ENCODE peak calls at places on chromosomes 11 and 22, in nine cellular contexts. A, V, M, E, S, L, G, X and O are unnamed samples.

GRCh38 chr11:3880724-3881123 is 25.3 kb downstream of the STIM1 start:
- DNase-seq in S (no peak), M (no peak), G (no peak), A (no peak), V (no peak), L (no peak), X (no peak), E (no peak), O (no peak)

GRCh38 chr22:40024201-40025061 is 29.7 kb downstream of the FAM83F start:
- DNase-seq in E (peak), V (peak), A (peak), M (peak), L (peak), S (peak), G (peak), X (peak), O (peak)

GRCh38 chr22:38966379-38966700 is 8.9 kb downstream of the APOBEC3A start:
- DNase-seq in G (no peak), E (no peak), L (no peak), V (no peak), A (no peak), M (no peak), X (no peak), S (no peak), O (no peak)

GRCh38 chr11:57460756-57461749 is 725 bp downstream of the RTN4RL2 start:
- DNase-seq in G (peak), L (no peak), S (peak), E (peak), A (no peak), X (peak), M (no peak), V (no peak), O (no peak)

GRCh38 chr22:39138357-39138997 is 14.0 kb downstream of the CBX7 start:
- DNase-seq in X (peak), M (no peak), S (peak), L (no peak), E (no peak), G (peak), V (peak), A (no peak), O (no peak)

GRCh38 chr11:8732748-8733241 is 50.2 kb downstream of the RPL27A start:
- DNase-seq in V (peak), M (peak), A (peak), G (peak), E (peak), X (no peak), S (peak), L (peak), O (no peak)

GRCh38 chr11:11620251-11620965 is 1.4 kb downstream of the GALNT18 start:
- DNase-seq in A (peak), E (peak), X (peak), M (peak), G (peak), S (peak), L (peak), V (peak), O (peak)

GRCh38 chr22:35663371-35663770 is 15.1 kb downstream of the APOL6 start:
- DNase-seq in L (no peak), S (no peak), V (no peak), G (no peak), X (no peak), E (no peak), A (no peak), M (no peak), O (no peak)

GRCh38 chr11:114346709-114347141 is 50.5 kb downstream of the NNMT start:
- DNase-seq in E (no peak), S (no peak), M (no peak), G (no peak), A (no peak), L (no peak), X (no peak), V (no peak), O (no peak)

GRCh38 chr11:92859290-92859689 is 110.2 kb upstream of the MTNR1B start:
- DNase-seq in E (peak), A (no peak), M (no peak), L (no peak), X (no peak), G (no peak), V (no peak), S (no peak), O (no peak)

GRCh38 chr22:28351585-28351984 is 328.1 kb downstream of the TTC28 start:
- DNase-seq in A (no peak), M (no peak), X (no peak), V (no peak), G (no peak), L (no peak), S (no peak), E (no peak), O (no peak)

GRCh38 chr11:63838150-63838681 is 694 bp upstream of the MARK2 start:
- DNase-seq in S (no peak), E (no peak), L (no peak), M (peak), X (no peak), V (no peak), G (peak), A (peak), O (no peak)

GRCh38 chr11:87137711-87138110 is 100.0 kb downstream of the TMEM135 start:
- DNase-seq in M (no peak), V (no peak), S (no peak), X (no peak), L (no peak), G (no peak), E (no peak), A (no peak), O (no peak)

GRCh38 chr11:113593698-113594308 is 112.3 kb downstream of the TMPRSS5 start:
- DNase-seq in G (no peak), S (no peak), M (no peak), X (no peak), E (no peak), V (no peak), A (no peak), L (no peak), O (no peak)

GRCh38 chr22:29720824-29721323 is 1.1 kb downstream of the CABP7 start:
- DNase-seq in E (no peak), V (no peak), G (no peak), X (no peak), M (no peak), L (no peak), A (no peak), S (no peak), O (no peak)

GRCh38 chr22:27314276-27314807 is 487.2 kb downstream of the MN1 start:
- DNase-seq in V (no peak), X (no peak), S (no peak), E (no peak), A (no peak), G (no peak), L (no peak), M (no peak), O (no peak)

GRCh38 chr22:26669060-26669481 is 11.7 kb downstream of the MIAT start:
- DNase-seq in G (peak), E (no peak), S (peak), X (peak), L (no peak), V (no peak), A (no peak), M (no peak), O (peak)

DNA sequence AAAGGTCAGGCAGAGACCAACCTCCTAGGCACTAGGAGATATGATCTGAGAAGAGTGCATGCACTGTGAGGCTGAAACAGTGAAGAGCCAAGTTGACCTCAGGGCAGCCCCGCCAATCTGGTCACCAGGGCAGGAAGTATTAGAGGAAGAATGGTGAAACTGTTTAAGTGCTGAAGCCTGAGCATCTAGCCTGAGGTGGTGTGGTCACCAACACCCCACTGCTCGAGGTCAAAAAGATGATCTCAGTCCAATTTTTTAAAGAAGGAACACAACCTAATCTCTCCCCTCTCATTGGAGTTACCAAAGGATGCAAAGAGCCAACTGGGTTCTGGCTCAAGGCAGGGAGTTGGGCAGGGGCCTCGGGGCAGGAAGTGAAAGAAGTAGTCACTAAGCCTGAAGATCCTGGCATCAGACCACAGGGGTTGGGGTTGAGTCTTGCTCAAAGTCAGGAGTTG is 4.0 kb downstream of the APBB1 start:
- DNase-seq in S (no peak), G (no peak), A (no peak), X (no peak), L (no peak), M (no peak), E (no peak), V (no peak), O (no peak)
- H3K4me3 ChIP-seq in S (no peak), G (no peak), A (no peak), X (no peak), L (no peak), M (no peak), E (no peak), V (no peak), O (no peak)

GRCh38 chr11:19597876-19598275 is 114.8 kb upstream of the NAV2 start:
- DNase-seq in M (no peak), X (no peak), S (peak), A (no peak), L (no peak), V (no peak), E (no peak), G (no peak), O (no peak)
- H3K27ac ChIP-seq in M (no peak), X (no peak), S (no peak), A (no peak), L (peak), V (peak), E (no peak), G (no peak), O (no peak)

DNA sequence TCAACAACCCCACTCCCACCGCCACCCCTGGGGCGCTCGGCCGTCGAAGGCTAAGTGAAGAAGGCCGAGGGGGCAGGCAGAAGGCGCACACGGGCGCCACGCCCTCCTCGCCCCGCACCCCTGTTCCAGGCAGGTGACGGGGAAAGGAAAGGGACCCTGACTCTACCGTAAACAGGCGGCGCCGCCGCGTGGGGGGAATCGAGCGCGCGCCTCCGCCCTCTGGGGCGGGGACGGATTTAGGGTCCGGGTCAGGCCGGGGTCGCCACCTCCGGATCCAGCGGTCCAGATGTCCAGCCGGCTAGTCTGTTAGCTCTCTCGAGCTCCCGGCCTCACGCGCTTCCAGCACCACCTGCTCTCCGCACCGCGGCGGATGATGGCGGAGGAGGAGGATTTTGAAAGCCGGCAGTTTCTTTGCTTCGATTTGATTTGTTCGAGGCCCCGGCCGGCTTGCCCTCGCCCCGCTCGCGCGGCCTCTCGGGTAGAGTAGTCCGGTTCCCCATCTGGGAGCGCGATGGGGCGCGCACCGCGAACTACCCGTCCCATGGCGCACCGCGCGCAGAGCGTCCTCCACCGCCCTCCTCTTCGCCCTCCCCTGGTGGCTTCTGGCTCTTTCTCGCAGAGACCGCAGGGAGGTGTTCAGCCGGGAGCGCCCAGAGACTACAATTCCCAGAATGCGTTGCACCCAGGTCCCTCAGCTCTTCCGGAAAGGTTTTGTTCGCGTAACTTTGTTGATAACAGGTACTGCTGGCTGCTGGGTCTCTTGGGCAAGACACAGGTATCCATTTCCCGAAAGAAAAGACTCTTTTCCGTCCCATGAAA is at the start of gene RANGAP1:
- DNase-seq in G (peak), A (peak), L (peak), V (peak), S (peak), E (peak), M (peak), X (peak), O (peak)
- TF ChIP-seq CTCF in G (peak), A (no peak), L (peak), V (no peak), S (peak), E (peak), M (peak), X (no peak), O (no peak)

DNA sequence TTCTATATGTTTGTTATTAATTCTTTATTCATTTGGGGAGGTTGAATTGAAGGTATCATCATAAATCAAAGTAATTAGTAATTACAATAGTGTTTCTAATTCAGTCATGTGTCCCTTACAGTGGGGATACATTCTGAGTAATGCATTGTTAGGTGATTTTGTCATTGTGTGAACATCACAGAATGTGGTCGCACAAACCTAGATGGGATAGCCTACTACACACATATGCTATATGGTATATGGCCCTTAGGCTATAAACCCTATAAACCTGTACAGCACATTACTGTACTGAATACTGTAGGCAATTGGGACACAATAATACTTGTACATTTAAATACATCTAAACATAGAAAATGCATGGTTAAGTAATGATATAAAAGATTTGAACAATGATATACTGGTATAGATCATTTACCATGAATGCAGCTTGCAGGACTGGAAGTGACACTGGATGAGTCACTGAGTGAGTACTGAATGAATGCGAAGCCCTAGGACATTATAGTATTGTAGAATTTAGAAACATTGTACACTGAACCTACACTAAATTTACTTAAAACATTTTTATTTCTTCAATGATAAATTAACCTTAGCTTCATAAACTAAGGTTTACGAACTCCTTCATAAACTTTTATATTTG is 936.2 kb upstream of the CHORDC1 start:
- DNase-seq in V (no peak), L (no peak), X (no peak), M (no peak), E (no peak), A (no peak), G (no peak), S (no peak), O (no peak)
- H3K4me3 ChIP-seq in V (no peak), L (no peak), X (no peak), M (no peak), E (no peak), A (no peak), G (no peak), S (no peak), O (no peak)

DNA sequence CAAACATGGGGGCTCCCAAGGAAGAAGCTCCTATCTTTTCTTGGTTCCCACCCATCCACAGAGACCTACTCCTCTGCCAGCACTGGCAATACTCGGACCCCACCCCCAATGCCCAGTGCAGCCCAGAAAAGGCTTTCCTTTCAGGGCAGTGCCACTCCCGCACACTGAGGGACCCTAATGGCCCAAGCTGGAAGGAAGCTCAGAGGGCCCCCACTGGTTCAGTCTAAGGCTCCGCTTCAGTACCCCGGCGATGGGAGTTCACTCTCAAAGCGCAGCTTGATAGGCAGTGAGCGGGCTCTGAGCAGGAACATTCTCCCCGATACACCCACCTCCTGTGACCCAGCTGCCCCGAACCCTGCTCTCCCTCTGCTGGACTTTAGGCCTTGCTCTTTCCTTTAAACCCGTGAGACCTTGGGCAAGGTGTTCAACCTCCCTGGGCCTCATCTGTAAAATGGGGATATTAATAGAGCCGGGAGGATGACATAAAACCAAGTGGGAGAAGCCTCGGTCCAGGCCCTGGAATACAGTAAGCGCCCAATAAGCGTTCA is 48.4 kb downstream of the CHRDL2 start:
- DNase-seq in V (no peak), G (no peak), A (no peak), M (no peak), E (no peak), S (peak), L (peak), X (peak), O (no peak)
- H3K27ac ChIP-seq in V (peak), G (peak), A (no peak), M (peak), E (no peak), S (no peak), L (peak), X (no peak), O (no peak)

DNA sequence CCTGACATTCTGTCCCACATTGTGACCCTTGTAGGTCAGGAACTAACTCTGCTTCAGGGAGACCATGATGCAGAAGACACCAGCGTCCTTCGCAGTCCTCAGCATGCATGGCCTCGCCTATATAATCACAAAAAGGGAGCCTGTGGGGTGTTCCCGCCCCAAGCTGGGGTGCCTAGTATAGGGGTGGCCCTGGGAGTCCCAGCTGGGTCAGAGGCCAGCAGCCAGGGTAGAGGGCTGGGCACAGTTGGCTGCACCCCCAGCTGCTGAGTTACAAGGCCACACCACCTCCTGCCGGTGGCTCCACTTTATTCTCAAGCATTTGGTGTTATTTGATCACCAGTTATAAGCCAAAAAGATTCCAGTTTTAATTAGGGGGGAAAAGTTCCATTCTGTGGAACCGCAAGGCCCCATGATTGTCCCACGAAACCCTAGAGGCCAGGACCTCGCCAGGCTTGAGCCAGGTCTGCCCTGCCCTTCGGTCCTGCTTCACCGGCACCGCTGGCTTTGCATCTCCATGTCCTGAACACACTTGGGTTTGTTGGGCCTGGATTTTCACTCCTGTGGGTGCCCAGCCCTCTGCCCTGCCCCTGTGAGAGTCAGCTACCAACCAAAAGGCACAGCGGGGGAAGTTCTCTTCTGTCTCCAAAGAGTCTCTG is 15.0 kb upstream of the GNB1L start:
- DNase-seq in S (peak), G (no peak), M (peak), L (peak), X (no peak), V (peak), A (peak), E (peak), O (peak)
- TF ChIP-seq CTCF in S (no peak), G (no peak), M (no peak), L (no peak), X (no peak), V (no peak), A (no peak), E (no peak), O (no peak)

GRCh38 chr11:85934599-85935169 is 79.5 kb downstream of the CCDC83 start:
- DNase-seq in M (no peak), A (no peak), V (no peak), L (no peak), S (no peak), X (peak), E (peak), G (peak), O (no peak)

GRCh38 chr11:85937838-85938237 is 82.7 kb downstream of the CCDC83 start:
- DNase-seq in V (no peak), A (no peak), M (no peak), G (no peak), L (no peak), S (no peak), X (no peak), E (no peak), O (no peak)

GRCh38 chr11:85930879-85931366 is 75.7 kb downstream of the CCDC83 start:
- DNase-seq in S (no peak), G (no peak), M (no peak), L (no peak), A (no peak), V (no peak), X (no peak), E (no peak), O (no peak)

GRCh38 chr11:85939099-85940015 is 84.2 kb downstream of the CCDC83 start:
- DNase-seq in X (no peak), M (no peak), G (no peak), S (no peak), V (no peak), A (no peak), L (no peak), E (no peak), O (no peak)

DNA sequence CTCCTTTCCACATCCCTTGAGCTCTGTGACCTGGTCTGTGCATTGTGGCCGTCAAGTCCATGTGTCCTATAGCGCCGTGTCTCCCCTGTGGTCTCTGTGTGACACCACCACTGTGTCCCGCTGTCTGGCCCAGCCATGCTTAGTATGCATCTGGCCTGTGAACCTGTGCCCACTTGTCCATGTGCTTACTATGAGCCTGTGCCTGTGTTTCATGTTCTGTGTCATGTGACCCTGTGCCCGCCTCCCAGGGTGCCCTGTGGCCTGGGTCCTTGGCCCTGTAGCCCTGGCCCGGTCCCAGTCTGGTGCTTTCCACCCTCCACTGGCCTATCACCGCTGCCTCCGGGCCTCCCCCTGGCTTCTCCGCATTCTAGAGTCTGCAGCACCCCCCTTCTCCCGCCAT is 80.6 kb downstream of the CCDC83 start:
- DNase-seq in V (no peak), X (no peak), A (no peak), G (no peak), M (no peak), S (no peak), L (no peak), E (no peak), O (no peak)
- H3K4me3 ChIP-seq in V (no peak), X (no peak), A (no peak), G (no peak), M (no peak), S (no peak), L (no peak), E (no peak), O (no peak)